ENCODE peak calls at places on chromosomes 16 and 17, in four cellular contexts. H is IMR-90, P is K562, G is H1. N is an unnamed sample.
A peak's percentile ranks its signal among the peaks of the same experiment; 100 is the strongest.

GRCh38 chr16:1152651-1153259 is at the start of gene CACNA1H:
- DNase-seq in H (no peak), P (peak; percentile 63), G (no peak), N (no peak)

GRCh38 chr17:34318474-34318873 is 761 bp upstream of the CCL8 start:
- DNase-seq in H (no peak), P (peak; percentile 59), G (no peak), N (no peak)

GRCh38 chr16:84397090-84397489 is 28.8 kb downstream of the ATP2C2 start:
- DNase-seq in H (no peak), P (no peak), G (no peak), N (no peak)

GRCh38 chr16:70660672-70661350 is 14.5 kb downstream of the IL34 start:
- DNase-seq in H (no peak), P (no peak), G (no peak), N (no peak)

GRCh38 chr17:2195729-2196128 is 107.9 kb downstream of the SMG6 start:
- DNase-seq in H (no peak), P (no peak), G (no peak), N (peak; percentile 73)

GRCh38 chr16:87856796-87857228 is 12.5 kb downstream of the SLC7A5 start:
- DNase-seq in H (no peak), P (no peak), G (no peak), N (no peak)

GRCh38 chr16:81710596-81710995 is 68.5 kb upstream of the PLCG2 start:
- DNase-seq in H (no peak), P (no peak), G (no peak), N (no peak)

GRCh38 chr17:8151641-8152111 is 528 bp downstream of the PER1 start:
- DNase-seq in H (peak; percentile 67), P (no peak), G (no peak), N (no peak)

GRCh38 chr16:75486666-75487313 is 8.5 kb downstream of the CHST6 start:
- DNase-seq in H (no peak), P (no peak), G (no peak), N (peak; percentile 45)

GRCh38 chr16:27671410-27671809 is 121.5 kb downstream of the KATNIP start:
- DNase-seq in H (no peak), P (peak; percentile 4), G (no peak), N (no peak)
- TF ChIP-seq CHD1 in H (no peak), P (no peak), G (no peak), N (no peak)

GRCh38 chr16:19555938-19556778 is 655 bp downstream of the VPS35L start:
- DNase-seq in H (peak; percentile 26), P (peak; percentile 85), G (peak; percentile 77), N (peak; percentile 13)

GRCh38 chr16:19560078-19560477 is 4.6 kb downstream of the VPS35L start:
- DNase-seq in H (no peak), P (no peak), G (no peak), N (no peak)

GRCh38 chr16:19563377-19563776 is 7.9 kb downstream of the VPS35L start:
- DNase-seq in H (no peak), P (no peak), G (no peak), N (no peak)

GRCh38 chr16:19555186-19555937 is at the start of gene VPS35L:
- DNase-seq in H (peak; percentile 99), P (peak; percentile 96), G (peak; percentile 99), N (peak; percentile 94)

DNA sequence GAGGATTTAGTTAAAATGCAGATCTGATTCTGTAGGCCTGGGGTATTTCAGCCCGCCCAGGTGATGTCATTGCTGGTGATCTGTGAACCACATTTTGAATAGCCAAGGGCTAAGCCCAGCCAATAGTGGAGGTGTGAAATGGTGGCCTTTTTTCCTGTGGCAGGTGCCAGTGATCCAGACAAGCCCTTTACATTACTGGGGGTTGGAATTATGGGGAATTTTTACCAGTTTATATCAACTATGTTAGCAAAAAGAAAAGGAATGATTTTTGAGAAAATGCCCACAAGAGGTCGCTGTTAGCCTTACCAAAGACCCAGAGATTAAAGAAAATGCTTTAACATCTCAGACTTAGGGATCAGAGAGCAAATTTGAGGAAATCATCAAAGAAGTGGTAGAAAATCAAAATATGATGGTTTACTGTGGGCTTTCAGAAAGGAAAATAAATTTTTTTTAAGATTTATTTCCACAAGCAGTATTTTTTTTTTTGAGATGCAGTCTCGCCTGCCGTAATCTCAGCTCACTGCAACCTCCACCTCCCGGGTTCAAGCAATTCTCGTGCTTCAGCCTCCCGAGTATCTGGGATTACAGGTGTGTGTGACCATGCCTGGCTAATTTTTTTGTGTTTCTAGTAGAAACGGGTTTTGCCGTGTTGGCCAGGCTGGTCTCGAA is 3.9 kb downstream of the VPS35L start:
- DNase-seq in H (peak; percentile 69), P (peak; percentile 67), G (no peak), N (no peak)
- TF ChIP-seq CHD1 in H (no peak), P (no peak), G (no peak), N (no peak)

GRCh38 chr17:12744298-12744697 is 45.0 kb upstream of the ARHGAP44 start:
- DNase-seq in H (peak; percentile 69), P (no peak), G (no peak), N (no peak)
- TF ChIP-seq CHD1 in H (no peak), P (no peak), G (no peak), N (no peak)

GRCh38 chr16:2339521-2340484 is 725 bp downstream of the ABCA3 start:
- DNase-seq in H (no peak), P (peak; percentile 86), G (no peak), N (no peak)
- TF ChIP-seq CHD1 in H (no peak), P (no peak), G (no peak), N (no peak)

GRCh38 chr17:45143101-45143670 is 5.1 kb upstream of the HEXIM1 start:
- DNase-seq in H (no peak), P (no peak), G (no peak), N (no peak)
- TF ChIP-seq CHD1 in H (no peak), P (no peak), G (no peak), N (no peak)

GRCh38 chr16:8999800-9000199 is 36.1 kb upstream of the USP7 start:
- DNase-seq in H (no peak), P (no peak), G (no peak), N (no peak)

GRCh38 chr16:8996891-8997290 is 33.2 kb upstream of the USP7 start:
- DNase-seq in H (no peak), P (peak; percentile 45), G (no peak), N (no peak)

GRCh38 chr16:9002042-9002441 is 38.3 kb upstream of the USP7 start:
- DNase-seq in H (no peak), P (no peak), G (no peak), N (no peak)

GRCh38 chr16:9000664-9001063 is 37.0 kb upstream of the USP7 start:
- DNase-seq in H (no peak), P (no peak), G (no peak), N (no peak)

GRCh38 chr16:8998114-8998513 is 34.4 kb upstream of the USP7 start:
- DNase-seq in H (peak; percentile 54), P (no peak), G (no peak), N (no peak)
- TF ChIP-seq CHD1 in H (no peak), P (no peak), G (no peak), N (no peak)

N was measured in GM12878.